ENCODE peak calls at places on chromosomes 5 and 9, in five cellular contexts. G, V, M, W and J are unnamed samples.

GRCh38 chr5:52624291-52624690 is 163.4 kb upstream of the ITGA1 start:
- DNase-seq in G (no peak), V (no peak), M (no peak), W (no peak), J (no peak)

GRCh38 chr9:82604947-82605656 is 457.8 kb downstream of the RASEF start:
- DNase-seq in G (no peak), V (peak), M (no peak), W (no peak), J (peak)

GRCh38 chr9:76537150-76537646 is 78.2 kb downstream of the GCNT1 start:
- DNase-seq in G (peak), V (no peak), M (peak), W (peak), J (no peak)

GRCh38 chr9:127572961-127573727 is 38.9 kb upstream of the STXBP1 start:
- DNase-seq in G (no peak), V (peak), M (no peak), W (no peak), J (peak)

GRCh38 chr5:50853151-50853550 is 186.7 kb downstream of the PARP8 start:
- DNase-seq in G (no peak), V (no peak), M (no peak), W (no peak), J (no peak)

GRCh38 chr5:80507663-80508062 is 19.8 kb downstream of the FAM151B start:
- DNase-seq in G (no peak), V (no peak), M (no peak), W (peak), J (no peak)

GRCh38 chr5:176743136-176743827 is 67.1 kb upstream of the UNC5A start:
- DNase-seq in G (no peak), V (no peak), M (no peak), W (peak), J (no peak)

GRCh38 chr9:114732842-114733241 is 50.9 kb upstream of the TEX48 start:
- DNase-seq in G (no peak), V (no peak), M (no peak), W (no peak), J (no peak)

GRCh38 chr9:137678202-137678601 is 59.4 kb downstream of the EHMT1 start:
- DNase-seq in G (no peak), V (no peak), M (no peak), W (no peak), J (no peak)

GRCh38 chr9:16333697-16334096 is 536.8 kb downstream of the BNC2 start:
- DNase-seq in G (no peak), V (no peak), M (no peak), W (no peak), J (no peak)

GRCh38 chr9:105360344-105360743 is 87.5 kb upstream of the FSD1L start:
- DNase-seq in G (no peak), V (no peak), M (no peak), W (no peak), J (no peak)
- TF ChIP-seq CTCF in G (no peak), V (no peak), M (no peak), W (peak), J (peak)

GRCh38 chr9:90801507-90802289 is at the start of gene SYK:
- DNase-seq in G (no peak), V (no peak), M (no peak), W (peak), J (no peak)
- H3K4me3 ChIP-seq in G (peak), V (no peak), M (no peak), W (peak), J (no peak)

DNA sequence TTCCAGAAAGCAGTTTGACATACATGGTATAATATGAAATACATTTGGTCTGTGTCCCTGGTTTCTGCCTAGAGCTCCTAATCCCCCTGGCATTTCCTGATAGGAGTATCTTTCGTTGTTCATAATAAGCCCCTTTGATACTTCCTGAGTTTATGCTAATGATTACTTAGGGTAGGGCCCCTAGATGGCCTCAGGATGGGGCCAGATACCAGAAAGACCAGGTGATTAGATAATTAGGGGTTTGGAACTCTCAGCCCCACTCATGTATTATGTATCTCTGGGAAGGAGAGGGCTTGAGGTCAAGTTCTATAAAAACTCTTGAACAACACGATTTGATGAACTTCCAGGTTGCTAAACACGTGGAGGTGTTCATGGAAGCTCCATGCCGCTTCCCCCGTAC is 163.3 kb upstream of the ZNF608 start:
- DNase-seq in G (no peak), V (no peak), M (no peak), W (no peak), J (no peak)
- TF ChIP-seq CTCF in G (no peak), V (no peak), M (no peak), W (no peak), J (no peak)

GRCh38 chr5:61334224-61335196 is 2.5 kb downstream of the ZSWIM6 start:
- DNase-seq in G (no peak), V (peak), M (peak), W (peak), J (peak)
- H3K4me3 ChIP-seq in G (peak), V (peak), M (peak), W (peak), J (peak)